ENCODE peak calls at places on chromosomes 13 and 19, in nine cellular contexts. L is stomach, R is coronary artery, F is cardiac muscle cell, W is epithelial cell of prostate, K is MM.1S, G is ascending aorta, Q is SJCRH30, P is aorta. V is an unnamed sample.

GRCh38 chr13:35697281-35697680 is 220.8 kb upstream of the MAB21L1 start:
- DNase-seq in L (no peak), R (no peak), F (no peak), W (no peak), K (no peak), G (no peak), Q (no peak), P (no peak), V (no peak)

GRCh38 chr19:39059302-39059701 is 24.9 kb upstream of the ACP7 start:
- DNase-seq in L (no peak), R (no peak), F (no peak), W (no peak), K (no peak), G (no peak), Q (no peak), P (no peak), V (no peak)

GRCh38 chr13:98217597-98217996 is 40.5 kb upstream of the RNF113B start:
- DNase-seq in L (peak), R (no peak), F (no peak), W (no peak), K (no peak), G (no peak), Q (no peak), P (no peak), V (no peak)

GRCh38 chr13:98033277-98034247 is 80.1 kb downstream of the IPO5 start:
- DNase-seq in L (no peak), R (no peak), F (peak), W (no peak), K (no peak), G (no peak), Q (peak), P (no peak), V (no peak)

GRCh38 chr19:45069056-45069455 is 7.2 kb downstream of the ZNF296 start:
- DNase-seq in L (peak), R (no peak), F (peak), W (no peak), K (no peak), G (no peak), Q (peak), P (no peak), V (peak)

GRCh38 chr19:31160346-31160926 is 188.8 kb downstream of the TSHZ3 start:
- DNase-seq in L (no peak), R (no peak), F (no peak), W (no peak), K (no peak), G (no peak), Q (peak), P (no peak), V (no peak)

GRCh38 chr19:12793290-12794195 is 2.3 kb downstream of the JUNB start:
- DNase-seq in L (peak), R (peak), F (peak), W (peak), K (peak), G (peak), Q (peak), P (peak), V (peak)

GRCh38 chr13:51714663-51715168 is 89.2 kb downstream of the DHRS12 start:
- DNase-seq in L (no peak), R (no peak), F (no peak), W (peak), K (peak), G (no peak), Q (no peak), P (no peak), V (no peak)

GRCh38 chr19:18097217-18097992 is at the start of gene MAST3:
- DNase-seq in L (peak), R (no peak), F (peak), W (no peak), K (peak), G (peak), Q (no peak), P (peak), V (peak)

GRCh38 chr13:54029226-54029625 is 1000.6 kb downstream of the OLFM4 start:
- DNase-seq in L (no peak), R (no peak), F (no peak), W (peak), K (no peak), G (no peak), Q (no peak), P (no peak), V (no peak)

GRCh38 chr13:98576963-98577822 is at the start of gene STK24:
- DNase-seq in L (peak), R (peak), F (peak), W (no peak), K (peak), G (no peak), Q (peak), P (peak), V (peak)

GRCh38 chr13:35598790-35599369 is 122.4 kb upstream of the MAB21L1 start:
- DNase-seq in L (no peak), R (no peak), F (peak), W (no peak), K (no peak), G (no peak), Q (no peak), P (no peak), V (no peak)

GRCh38 chr19:13441810-13442512 is 64.3 kb downstream of the CACNA1A start:
- DNase-seq in L (no peak), R (no peak), F (peak), W (no peak), K (peak), G (no peak), Q (peak), P (no peak), V (peak)

GRCh38 chr19:4415352-4415751 is 12.9 kb downstream of the CHAF1A start:
- DNase-seq in L (no peak), R (no peak), F (peak), W (no peak), K (no peak), G (no peak), Q (no peak), P (no peak), V (no peak)

GRCh38 chr13:40123962-40124647 is 468.6 kb downstream of the COG6 start:
- DNase-seq in L (no peak), R (no peak), F (no peak), W (no peak), K (no peak), G (no peak), Q (no peak), P (no peak), V (no peak)

GRCh38 chr19:1355258-1355973 is 28.3 kb upstream of the NDUFS7 start:
- DNase-seq in L (no peak), R (no peak), F (peak), W (no peak), K (no peak), G (no peak), Q (peak), P (no peak), V (no peak)

GRCh38 chr13:28048768-28049167 is 51.6 kb downstream of the FLT3 start:
- DNase-seq in L (no peak), R (no peak), F (no peak), W (no peak), K (no peak), G (no peak), Q (no peak), P (no peak), V (no peak)

GRCh38 chr13:20270163-20270865 is 38.2 kb upstream of the GJB6 start:
- DNase-seq in L (no peak), R (no peak), F (peak), W (no peak), K (no peak), G (no peak), Q (no peak), P (no peak), V (no peak)

GRCh38 chr19:28840891-28841290 is 372.1 kb downstream of the UQCRFS1 start:
- DNase-seq in L (no peak), R (no peak), F (no peak), W (no peak), K (no peak), G (no peak), Q (no peak), P (no peak), V (no peak)

GRCh38 chr13:84050551-84050950 is 168.3 kb upstream of the SLITRK1 start:
- DNase-seq in L (no peak), R (no peak), F (no peak), W (no peak), K (no peak), G (no peak), Q (no peak), P (no peak), V (no peak)

GRCh38 chr19:52094526-52094925 is 1.0 kb downstream of the ZNF841 start:
- DNase-seq in L (no peak), R (no peak), F (no peak), W (no peak), K (no peak), G (no peak), Q (peak), P (no peak), V (no peak)

GRCh38 chr19:52099497-52100138 is 4.1 kb upstream of the ZNF841 start:
- DNase-seq in L (no peak), R (no peak), F (no peak), W (peak), K (no peak), G (no peak), Q (no peak), P (no peak), V (no peak)

GRCh38 chr19:52095172-52096014 is at the start of gene ZNF841:
- DNase-seq in L (peak), R (peak), F (peak), W (peak), K (peak), G (peak), Q (peak), P (peak), V (peak)
- H3K27ac ChIP-seq in L (peak), R (peak), F (peak), W (peak), K (peak), G (peak), Q (peak), P (peak), V (peak)

GRCh38 chr13:24039621-24040475 is 120.7 kb upstream of the SPATA13 start:
- DNase-seq in L (no peak), R (no peak), F (no peak), W (no peak), K (no peak), G (no peak), Q (no peak), P (no peak), V (no peak)

GRCh38 chr13:24036115-24036514 is 124.4 kb upstream of the SPATA13 start:
- DNase-seq in L (no peak), R (no peak), F (peak), W (no peak), K (no peak), G (no peak), Q (no peak), P (no peak), V (no peak)

GRCh38 chr13:24040835-24041234 is 119.7 kb upstream of the SPATA13 start:
- DNase-seq in L (no peak), R (no peak), F (peak), W (no peak), K (no peak), G (no peak), Q (peak), P (no peak), V (no peak)

GRCh38 chr13:24038846-24039330 is 121.6 kb upstream of the SPATA13 start:
- DNase-seq in L (no peak), R (no peak), F (peak), W (no peak), K (no peak), G (no peak), Q (peak), P (no peak), V (no peak)

GRCh38 chr13:24038405-24038804 is 122.1 kb upstream of the SPATA13 start:
- DNase-seq in L (no peak), R (no peak), F (peak), W (no peak), K (no peak), G (no peak), Q (peak), P (no peak), V (no peak)
- H3K27ac ChIP-seq in L (peak), R (no peak), F (no peak), W (no peak), K (no peak), G (no peak), Q (peak), P (no peak), V (no peak)

GRCh38 chr19:48966541-48967345 is 1.6 kb downstream of the FTL start:
- DNase-seq in L (no peak), R (no peak), F (peak), W (no peak), K (no peak), G (no peak), Q (no peak), P (no peak), V (no peak)
- H3K27ac ChIP-seq in L (peak), R (peak), F (peak), W (peak), K (peak), G (peak), Q (no peak), P (no peak), V (peak)

DNA sequence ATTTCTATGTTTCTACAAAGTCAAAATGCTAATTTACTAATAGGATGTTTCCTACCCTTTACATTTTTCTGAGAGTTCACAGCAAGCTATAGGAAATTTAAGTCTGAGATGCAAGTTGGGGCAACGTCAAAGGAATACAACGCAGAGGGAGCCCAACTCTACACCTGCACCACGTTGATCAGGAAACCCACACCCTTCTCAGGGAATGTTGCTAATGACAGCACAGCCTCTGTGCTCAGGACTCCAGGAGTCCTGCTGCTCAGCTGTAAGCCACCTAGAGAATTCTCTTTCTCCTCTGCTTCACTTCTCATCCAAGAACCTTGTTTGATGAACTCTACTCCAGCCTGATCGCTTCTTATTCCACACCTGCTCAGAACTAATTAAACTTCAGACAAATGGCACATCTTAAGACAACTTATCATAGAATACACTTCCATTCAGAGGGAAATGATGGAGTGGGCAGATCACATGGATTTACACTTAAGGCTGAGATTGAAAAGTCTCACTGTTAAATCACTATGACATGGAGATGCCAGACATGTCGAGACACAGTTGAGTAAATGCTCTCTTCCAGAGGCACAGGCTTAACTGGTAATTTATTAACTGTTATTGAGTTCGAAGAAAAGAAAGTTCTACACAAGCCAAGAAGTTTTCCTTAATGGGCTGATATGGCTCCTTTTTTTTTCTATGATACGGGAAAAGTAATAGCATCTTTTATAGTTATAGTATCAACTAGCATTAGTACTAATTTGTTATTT is 811.6 kb upstream of the ARGLU1 start:
- DNase-seq in L (no peak), R (no peak), F (no peak), W (no peak), K (no peak), G (no peak), Q (no peak), P (no peak), V (no peak)
- H3K27ac ChIP-seq in L (no peak), R (no peak), F (no peak), W (no peak), K (no peak), G (no peak), Q (no peak), P (no peak), V (no peak)

GRCh38 chr19:54470276-54470887 is 2.7 kb downstream of the CDC42EP5 start:
- DNase-seq in L (no peak), R (peak), F (no peak), W (no peak), K (no peak), G (no peak), Q (no peak), P (no peak), V (no peak)

GRCh38 chr19:54473983-54474382 is 887 bp upstream of the CDC42EP5 start:
- DNase-seq in L (no peak), R (no peak), F (no peak), W (no peak), K (no peak), G (no peak), Q (no peak), P (no peak), V (no peak)

GRCh38 chr19:54473071-54473941 is at the start of gene CDC42EP5:
- DNase-seq in L (peak), R (no peak), F (peak), W (no peak), K (no peak), G (no peak), Q (peak), P (peak), V (no peak)

GRCh38 chr19:54469496-54469934 is 3.6 kb downstream of the CDC42EP5 start:
- DNase-seq in L (peak), R (no peak), F (no peak), W (no peak), K (no peak), G (no peak), Q (no peak), P (peak), V (no peak)

GRCh38 chr19:54470991-54471782 is 1.9 kb downstream of the CDC42EP5 start:
- DNase-seq in L (peak), R (no peak), F (no peak), W (no peak), K (no peak), G (no peak), Q (no peak), P (peak), V (no peak)
- H3K27ac ChIP-seq in L (peak), R (peak), F (no peak), W (peak), K (no peak), G (peak), Q (no peak), P (peak), V (no peak)

GRCh38 chr19:55160986-55161365 is 3.4 kb upstream of the TNNI3 start:
- DNase-seq in L (no peak), R (no peak), F (no peak), W (no peak), K (no peak), G (no peak), Q (no peak), P (no peak), V (no peak)

GRCh38 chr19:55157064-55157908 is at the start of gene TNNI3:
- DNase-seq in L (no peak), R (no peak), F (no peak), W (no peak), K (no peak), G (no peak), Q (no peak), P (no peak), V (peak)

GRCh38 chr19:55160128-55160985 is 2.8 kb upstream of the TNNI3 start:
- DNase-seq in L (peak), R (no peak), F (peak), W (no peak), K (peak), G (peak), Q (peak), P (peak), V (peak)

GRCh38 chr19:55158423-55158822 is 891 bp upstream of the TNNI3 start:
- DNase-seq in L (no peak), R (no peak), F (no peak), W (no peak), K (no peak), G (no peak), Q (no peak), P (no peak), V (no peak)

DNA sequence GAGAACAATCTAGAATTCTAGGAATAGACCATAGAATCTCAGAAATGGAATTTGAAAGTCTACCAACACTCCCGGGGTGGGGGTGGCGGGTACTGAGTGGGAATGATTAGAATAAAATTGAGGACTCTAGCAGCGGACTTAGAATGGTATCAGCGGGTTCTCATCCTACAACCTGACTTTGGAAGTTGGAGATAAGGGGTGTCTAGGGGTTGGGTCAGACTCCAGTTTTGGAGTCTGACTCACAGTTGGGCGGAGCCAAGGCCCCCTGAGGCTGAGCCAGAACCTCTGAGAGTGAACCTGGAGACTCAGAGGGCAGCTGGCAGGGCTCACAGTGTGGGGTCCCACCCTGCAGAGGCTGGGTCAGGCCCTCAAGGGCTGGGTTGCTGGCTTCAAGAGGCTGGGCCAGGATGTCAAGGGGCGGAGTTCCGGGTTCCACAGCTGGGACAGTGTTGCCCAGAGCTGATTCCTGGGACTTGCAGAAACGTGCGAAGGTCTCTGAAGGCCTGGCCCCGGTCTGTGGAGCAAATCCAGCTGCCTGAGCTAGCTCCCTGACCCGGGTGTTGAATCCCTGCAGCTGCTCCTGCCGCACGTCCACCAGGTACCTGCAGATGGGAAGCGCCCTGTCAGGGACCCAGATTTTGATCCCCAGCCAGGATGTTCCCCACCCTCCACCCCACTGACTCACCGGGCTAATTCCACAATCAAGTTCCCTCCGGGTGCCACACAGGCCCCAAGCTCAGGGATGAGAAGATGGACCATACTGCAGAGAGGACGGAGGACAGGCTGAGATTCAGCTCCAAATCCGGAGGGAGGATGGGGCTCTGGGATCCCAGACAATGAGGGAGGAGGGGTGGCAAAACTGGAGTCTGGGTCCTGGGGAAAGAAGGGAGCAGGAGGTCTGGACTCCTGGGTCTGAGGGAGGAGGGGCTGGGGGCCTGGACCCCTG is 1.6 kb upstream of the TNNI3 start:
- DNase-seq in L (no peak), R (no peak), F (peak), W (no peak), K (no peak), G (no peak), Q (peak), P (no peak), V (no peak)
- H3K27ac ChIP-seq in L (no peak), R (no peak), F (peak), W (no peak), K (no peak), G (no peak), Q (peak), P (no peak), V (no peak)